ENCODE peak calls at places on chromosomes 13 and 19, in ten cellular contexts. One of them, this sample, is unnamed.

GRCh38 chr19:10667867-10668266 is 13.7 kb downstream of the ILF3 start:
- DNase-seq in transverse colon: no peak
- DNase-seq in small intestine: no peak
- DNase-seq in tibial artery: no peak
- DNase-seq in dorsolateral prefrontal cortex: no peak
- DNase-seq in sigmoid colon: no peak
- DNase-seq in neuronal stem cell: no peak
- DNase-seq in substantia nigra: no peak
- DNase-seq in brain microvascular endothelial cell: no peak
- DNase-seq in cardiac muscle cell: no peak
- DNase-seq in this sample: no peak

GRCh38 chr13:70310720-70311119 is 202.5 kb upstream of the KLHL1 start:
- DNase-seq in sigmoid colon: no peak
- DNase-seq in tibial artery: no peak
- DNase-seq in cardiac muscle cell: no peak
- DNase-seq in dorsolateral prefrontal cortex: no peak
- DNase-seq in brain microvascular endothelial cell: peak; percentile 63
- DNase-seq in neuronal stem cell: peak; percentile 18
- DNase-seq in small intestine: peak; percentile 26
- DNase-seq in transverse colon: peak; percentile 25
- DNase-seq in substantia nigra: no peak
- DNase-seq in this sample: no peak

GRCh38 chr19:37790244-37790925 is 11.0 kb upstream of the ZNF573 start:
- DNase-seq in brain microvascular endothelial cell: no peak
- DNase-seq in neuronal stem cell: no peak
- DNase-seq in cardiac muscle cell: no peak
- DNase-seq in transverse colon: no peak
- DNase-seq in substantia nigra: no peak
- DNase-seq in sigmoid colon: no peak
- DNase-seq in tibial artery: no peak
- DNase-seq in dorsolateral prefrontal cortex: no peak
- DNase-seq in small intestine: no peak
- DNase-seq in this sample: no peak

GRCh38 chr19:41479757-41480191 is 36.8 kb downstream of the ERICH4 start:
- DNase-seq in transverse colon: no peak
- DNase-seq in tibial artery: peak; percentile 47
- DNase-seq in brain microvascular endothelial cell: no peak
- DNase-seq in substantia nigra: no peak
- DNase-seq in sigmoid colon: no peak
- DNase-seq in cardiac muscle cell: peak; percentile 76
- DNase-seq in small intestine: no peak
- DNase-seq in neuronal stem cell: no peak
- DNase-seq in dorsolateral prefrontal cortex: no peak
- DNase-seq in this sample: no peak

GRCh38 chr13:34247596-34247995 is 429.6 kb downstream of the RFC3 start:
- DNase-seq in dorsolateral prefrontal cortex: no peak
- DNase-seq in cardiac muscle cell: no peak
- DNase-seq in small intestine: no peak
- DNase-seq in sigmoid colon: no peak
- DNase-seq in neuronal stem cell: no peak
- DNase-seq in substantia nigra: no peak
- DNase-seq in brain microvascular endothelial cell: no peak
- DNase-seq in tibial artery: no peak
- DNase-seq in transverse colon: no peak
- DNase-seq in this sample: no peak

GRCh38 chr13:25224151-25224550 is 52.1 kb upstream of the AMER2 start:
- DNase-seq in substantia nigra: no peak
- DNase-seq in neuronal stem cell: no peak
- DNase-seq in cardiac muscle cell: no peak
- DNase-seq in tibial artery: no peak
- DNase-seq in brain microvascular endothelial cell: no peak
- DNase-seq in transverse colon: no peak
- DNase-seq in dorsolateral prefrontal cortex: no peak
- DNase-seq in sigmoid colon: no peak
- DNase-seq in small intestine: no peak
- DNase-seq in this sample: no peak

GRCh38 chr13:48334534-48335127 is 31.1 kb downstream of the RB1 start:
- DNase-seq in sigmoid colon: no peak
- DNase-seq in cardiac muscle cell: peak; percentile 61
- DNase-seq in substantia nigra: no peak
- DNase-seq in neuronal stem cell: no peak
- DNase-seq in brain microvascular endothelial cell: no peak
- DNase-seq in transverse colon: no peak
- DNase-seq in dorsolateral prefrontal cortex: no peak
- DNase-seq in small intestine: peak; percentile 60
- DNase-seq in tibial artery: no peak
- DNase-seq in this sample: no peak

GRCh38 chr19:19032420-19033175 is 719 bp downstream of the SUGP2 start:
- DNase-seq in neuronal stem cell: peak; percentile 85
- DNase-seq in tibial artery: peak; percentile 93
- DNase-seq in substantia nigra: peak; percentile 76
- DNase-seq in dorsolateral prefrontal cortex: peak; percentile 88
- DNase-seq in brain microvascular endothelial cell: peak; percentile 98
- DNase-seq in sigmoid colon: peak; percentile 91
- DNase-seq in cardiac muscle cell: peak; percentile 95
- DNase-seq in transverse colon: peak; percentile 65
- DNase-seq in small intestine: peak; percentile 22
- DNase-seq in this sample: peak; percentile 73

GRCh38 chr13:39036212-39036611 is 1.7 kb downstream of the PROSER1 start:
- DNase-seq in neuronal stem cell: no peak
- DNase-seq in tibial artery: no peak
- DNase-seq in brain microvascular endothelial cell: no peak
- DNase-seq in transverse colon: peak; percentile 21
- DNase-seq in cardiac muscle cell: peak; percentile 49
- DNase-seq in dorsolateral prefrontal cortex: no peak
- DNase-seq in small intestine: peak; percentile 45
- DNase-seq in substantia nigra: no peak
- DNase-seq in sigmoid colon: no peak
- DNase-seq in this sample: no peak

GRCh38 chr19:674282-675151 is 1.7 kb upstream of the FSTL3 start:
- DNase-seq in neuronal stem cell: no peak
- DNase-seq in substantia nigra: no peak
- DNase-seq in cardiac muscle cell: no peak
- DNase-seq in sigmoid colon: no peak
- DNase-seq in transverse colon: no peak
- DNase-seq in small intestine: no peak
- DNase-seq in brain microvascular endothelial cell: no peak
- DNase-seq in tibial artery: no peak
- DNase-seq in dorsolateral prefrontal cortex: no peak
- DNase-seq in this sample: no peak

GRCh38 chr19:676007-676342 is 217 bp upstream of the FSTL3 start:
- DNase-seq in tibial artery: no peak
- DNase-seq in small intestine: no peak
- DNase-seq in neuronal stem cell: no peak
- DNase-seq in sigmoid colon: no peak
- DNase-seq in cardiac muscle cell: no peak
- DNase-seq in transverse colon: peak; percentile 48
- DNase-seq in brain microvascular endothelial cell: no peak
- DNase-seq in dorsolateral prefrontal cortex: no peak
- DNase-seq in substantia nigra: no peak
- DNase-seq in this sample: no peak

GRCh38 chr19:677601-678380 is 1.6 kb downstream of the FSTL3 start:
- DNase-seq in substantia nigra: no peak
- DNase-seq in brain microvascular endothelial cell: peak; percentile 31
- DNase-seq in small intestine: no peak
- DNase-seq in dorsolateral prefrontal cortex: no peak
- DNase-seq in neuronal stem cell: no peak
- DNase-seq in transverse colon: no peak
- DNase-seq in sigmoid colon: no peak
- DNase-seq in cardiac muscle cell: no peak
- DNase-seq in tibial artery: peak; percentile 20
- DNase-seq in this sample: no peak

GRCh38 chr19:677201-677600 is 1.0 kb downstream of the FSTL3 start:
- DNase-seq in sigmoid colon: peak; percentile 94
- DNase-seq in neuronal stem cell: no peak
- DNase-seq in brain microvascular endothelial cell: peak; percentile 83
- DNase-seq in cardiac muscle cell: peak; percentile 87
- DNase-seq in tibial artery: peak; percentile 82
- DNase-seq in dorsolateral prefrontal cortex: no peak
- DNase-seq in small intestine: no peak
- DNase-seq in transverse colon: peak; percentile 63
- DNase-seq in substantia nigra: peak; percentile 69
- DNase-seq in this sample: no peak

GRCh38 chr19:676343-677105 is at the start of gene FSTL3:
- DNase-seq in transverse colon: no peak
- DNase-seq in sigmoid colon: no peak
- DNase-seq in dorsolateral prefrontal cortex: no peak
- DNase-seq in substantia nigra: peak; percentile 42
- DNase-seq in cardiac muscle cell: peak; percentile 36
- DNase-seq in neuronal stem cell: no peak
- DNase-seq in tibial artery: no peak
- DNase-seq in brain microvascular endothelial cell: peak; percentile 25
- DNase-seq in small intestine: no peak
- DNase-seq in this sample: no peak
- H3K27ac ChIP-seq in transverse colon: peak within 1 kb of the TSS; percentile 94
- H3K27ac ChIP-seq in sigmoid colon: peak within 1 kb of the TSS; percentile 98
- H3K27ac ChIP-seq in dorsolateral prefrontal cortex: no peak within 1 kb of the TSS
- H3K27ac ChIP-seq in substantia nigra: no peak within 1 kb of the TSS
- H3K27ac ChIP-seq in cardiac muscle cell: no peak within 1 kb of the TSS
- H3K27ac ChIP-seq in neuronal stem cell: no peak within 1 kb of the TSS
- H3K27ac ChIP-seq in tibial artery: peak within 1 kb of the TSS; percentile 97
- H3K27ac ChIP-seq in brain microvascular endothelial cell: peak within 1 kb of the TSS; percentile 93
- H3K27ac ChIP-seq in small intestine: peak within 1 kb of the TSS; percentile 85
- H3K27ac ChIP-seq in this sample: no peak within 1 kb of the TSS

GRCh38 chr19:941292-942132 is 15.7 kb downstream of the ARID3A start:
- DNase-seq in small intestine: no peak
- DNase-seq in transverse colon: no peak
- DNase-seq in brain microvascular endothelial cell: no peak
- DNase-seq in dorsolateral prefrontal cortex: no peak
- DNase-seq in cardiac muscle cell: no peak
- DNase-seq in neuronal stem cell: no peak
- DNase-seq in tibial artery: no peak
- DNase-seq in substantia nigra: no peak
- DNase-seq in sigmoid colon: no peak
- DNase-seq in this sample: no peak

GRCh38 chr19:938233-938923 is 12.5 kb downstream of the ARID3A start:
- DNase-seq in cardiac muscle cell: no peak
- DNase-seq in transverse colon: no peak
- DNase-seq in neuronal stem cell: no peak
- DNase-seq in small intestine: no peak
- DNase-seq in dorsolateral prefrontal cortex: no peak
- DNase-seq in brain microvascular endothelial cell: no peak
- DNase-seq in sigmoid colon: no peak
- DNase-seq in substantia nigra: no peak
- DNase-seq in tibial artery: no peak
- DNase-seq in this sample: no peak

GRCh38 chr19:939439-939838 is 13.6 kb downstream of the ARID3A start:
- DNase-seq in dorsolateral prefrontal cortex: no peak
- DNase-seq in substantia nigra: no peak
- DNase-seq in neuronal stem cell: no peak
- DNase-seq in sigmoid colon: no peak
- DNase-seq in cardiac muscle cell: no peak
- DNase-seq in tibial artery: no peak
- DNase-seq in transverse colon: no peak
- DNase-seq in brain microvascular endothelial cell: no peak
- DNase-seq in small intestine: no peak
- DNase-seq in this sample: no peak

GRCh38 chr19:940591-941291 is 14.9 kb downstream of the ARID3A start:
- DNase-seq in sigmoid colon: peak; percentile 87
- DNase-seq in neuronal stem cell: no peak
- DNase-seq in cardiac muscle cell: no peak
- DNase-seq in dorsolateral prefrontal cortex: peak; percentile 80
- DNase-seq in brain microvascular endothelial cell: no peak
- DNase-seq in substantia nigra: peak; percentile 98
- DNase-seq in small intestine: peak; percentile 88
- DNase-seq in transverse colon: peak; percentile 86
- DNase-seq in tibial artery: peak; percentile 80
- DNase-seq in this sample: peak; percentile 46

GRCh38 chr19:939922-940321 is 14.1 kb downstream of the ARID3A start:
- DNase-seq in transverse colon: no peak
- DNase-seq in cardiac muscle cell: no peak
- DNase-seq in brain microvascular endothelial cell: no peak
- DNase-seq in tibial artery: no peak
- DNase-seq in sigmoid colon: no peak
- DNase-seq in small intestine: no peak
- DNase-seq in dorsolateral prefrontal cortex: no peak
- DNase-seq in neuronal stem cell: no peak
- DNase-seq in substantia nigra: no peak
- DNase-seq in this sample: no peak
- H3K27ac ChIP-seq in transverse colon: peak overlapping the region; percentile 83
- H3K27ac ChIP-seq in cardiac muscle cell: peak overlapping the region; percentile 43
- H3K27ac ChIP-seq in brain microvascular endothelial cell: no peak overlapping the region
- H3K27ac ChIP-seq in tibial artery: peak overlapping the region; percentile 63
- H3K27ac ChIP-seq in sigmoid colon: peak overlapping the region; percentile 80
- H3K27ac ChIP-seq in small intestine: no peak overlapping the region
- H3K27ac ChIP-seq in dorsolateral prefrontal cortex: peak overlapping the region; percentile 84
- H3K27ac ChIP-seq in neuronal stem cell: no peak overlapping the region
- H3K27ac ChIP-seq in substantia nigra: no peak overlapping the region
- H3K27ac ChIP-seq in this sample: no peak overlapping the region

GRCh38 chr13:99988469-99989375 is 7.1 kb downstream of the ZIC2 start:
- DNase-seq in dorsolateral prefrontal cortex: no peak
- DNase-seq in transverse colon: no peak
- DNase-seq in cardiac muscle cell: no peak
- DNase-seq in sigmoid colon: no peak
- DNase-seq in neuronal stem cell: peak; percentile 6
- DNase-seq in brain microvascular endothelial cell: no peak
- DNase-seq in substantia nigra: peak; percentile 50
- DNase-seq in small intestine: no peak
- DNase-seq in tibial artery: no peak
- DNase-seq in this sample: no peak
- H3K27ac ChIP-seq in dorsolateral prefrontal cortex: peak overlapping the region; percentile 79
- H3K27ac ChIP-seq in transverse colon: no peak overlapping the region
- H3K27ac ChIP-seq in cardiac muscle cell: no peak overlapping the region
- H3K27ac ChIP-seq in sigmoid colon: no peak overlapping the region
- H3K27ac ChIP-seq in neuronal stem cell: no peak overlapping the region
- H3K27ac ChIP-seq in brain microvascular endothelial cell: peak overlapping the region; percentile 29
- H3K27ac ChIP-seq in substantia nigra: no peak overlapping the region
- H3K27ac ChIP-seq in small intestine: no peak overlapping the region
- H3K27ac ChIP-seq in tibial artery: no peak overlapping the region
- H3K27ac ChIP-seq in this sample: no peak overlapping the region

DNA sequence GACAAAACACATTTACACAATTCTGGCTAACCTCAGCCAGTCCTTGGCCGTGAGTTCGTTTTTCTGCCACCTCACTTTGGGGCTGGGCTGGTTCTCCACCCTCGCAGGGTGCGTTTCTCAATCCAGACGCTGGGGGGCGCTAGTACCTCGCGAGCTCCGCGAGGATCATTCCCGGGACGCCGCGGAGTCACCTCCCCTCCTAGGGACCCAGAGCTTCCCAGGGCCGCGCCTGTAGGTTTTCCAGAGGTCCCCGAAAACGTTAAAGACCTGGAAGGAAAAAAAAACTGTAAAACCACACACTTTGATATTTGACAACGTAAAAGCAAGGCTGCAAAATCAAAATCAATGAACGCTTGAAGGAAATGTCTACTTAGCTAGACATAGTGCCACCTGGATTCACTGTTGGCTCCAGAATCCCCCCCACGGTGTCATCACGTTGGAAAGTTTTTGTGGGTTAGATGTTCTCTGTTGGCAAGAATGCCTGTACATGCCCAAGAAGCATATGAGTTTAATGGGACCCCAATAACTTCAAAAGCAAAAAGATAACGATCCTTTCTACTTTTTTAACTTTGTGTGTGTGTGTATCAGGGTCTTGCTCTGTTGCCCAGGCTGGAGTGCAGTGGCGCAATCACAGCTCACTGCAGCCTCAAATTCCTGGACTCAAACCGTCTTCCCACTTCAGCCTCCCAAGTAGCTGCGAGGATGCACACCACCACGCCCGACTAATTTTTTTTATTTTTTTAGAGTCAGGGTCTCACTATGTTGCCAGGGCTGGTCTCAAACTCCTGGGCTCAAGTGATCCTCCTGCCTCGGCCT is 34.5 kb upstream of the TPM4 start:
- DNase-seq in sigmoid colon: peak; percentile 93
- DNase-seq in cardiac muscle cell: peak; percentile 76
- DNase-seq in transverse colon: peak; percentile 90
- DNase-seq in brain microvascular endothelial cell: peak; percentile 62
- DNase-seq in tibial artery: peak; percentile 69
- DNase-seq in substantia nigra: peak; percentile 77
- DNase-seq in small intestine: peak; percentile 76
- DNase-seq in neuronal stem cell: peak; percentile 63
- DNase-seq in dorsolateral prefrontal cortex: peak; percentile 79
- DNase-seq in this sample: peak; percentile 65
- H3K27ac ChIP-seq in sigmoid colon: peak overlapping the region; percentile 49
- H3K27ac ChIP-seq in cardiac muscle cell: no peak overlapping the region
- H3K27ac ChIP-seq in transverse colon: no peak overlapping the region
- H3K27ac ChIP-seq in brain microvascular endothelial cell: no peak overlapping the region
- H3K27ac ChIP-seq in tibial artery: peak overlapping the region; percentile 51
- H3K27ac ChIP-seq in substantia nigra: no peak overlapping the region
- H3K27ac ChIP-seq in small intestine: no peak overlapping the region
- H3K27ac ChIP-seq in neuronal stem cell: no peak overlapping the region
- H3K27ac ChIP-seq in dorsolateral prefrontal cortex: no peak overlapping the region
- H3K27ac ChIP-seq in this sample: no peak overlapping the region